ENCODE peak calls at places on chromosomes 2 and 18, in five cellular contexts. One of them, this sample, is unnamed.

GRCh38 chr2:64133828-64134227 is 10.4 kb downstream of the PELI1 start:
- DNase-seq in GM12878: no peak
- DNase-seq in HepG2: no peak
- DNase-seq in K562: no peak
- DNase-seq in SK-N-SH: no peak
- DNase-seq in this sample: no peak

GRCh38 chr18:65206551-65207260 is 544.1 kb upstream of the CDH7 start:
- DNase-seq in GM12878: no peak
- DNase-seq in SK-N-SH: no peak
- DNase-seq in HepG2: peak; percentile 4
- DNase-seq in K562: no peak
- DNase-seq in this sample: no peak

GRCh38 chr2:69817739-69818494 is 11.5 kb upstream of the GMCL1 start:
- DNase-seq in HepG2: no peak
- DNase-seq in SK-N-SH: peak; percentile 16
- DNase-seq in GM12878: no peak
- DNase-seq in K562: peak; percentile 79
- DNase-seq in this sample: no peak

GRCh38 chr2:52676056-52676455 is 1091.5 kb upstream of the CHAC2 start:
- DNase-seq in SK-N-SH: no peak
- DNase-seq in GM12878: no peak
- DNase-seq in HepG2: no peak
- DNase-seq in K562: no peak
- DNase-seq in this sample: no peak

GRCh38 chr2:55120634-55121359 is 70.5 kb upstream of the RTN4 start:
- DNase-seq in HepG2: no peak
- DNase-seq in GM12878: no peak
- DNase-seq in SK-N-SH: no peak
- DNase-seq in K562: peak; percentile 68
- DNase-seq in this sample: peak; percentile 46

GRCh38 chr2:201891676-201892075 is 85.3 kb downstream of the CDK15 start:
- DNase-seq in K562: no peak
- DNase-seq in HepG2: no peak
- DNase-seq in GM12878: no peak
- DNase-seq in SK-N-SH: no peak
- DNase-seq in this sample: no peak

GRCh38 chr18:464311-464659 is 36.2 kb downstream of the COLEC12 start:
- DNase-seq in HepG2: no peak
- DNase-seq in SK-N-SH: no peak
- DNase-seq in K562: no peak
- DNase-seq in GM12878: no peak
- DNase-seq in this sample: no peak

GRCh38 chr2:49175831-49176230 is 21.5 kb upstream of the FSHR start:
- DNase-seq in K562: no peak
- DNase-seq in GM12878: no peak
- DNase-seq in SK-N-SH: no peak
- DNase-seq in HepG2: no peak
- DNase-seq in this sample: no peak

GRCh38 chr2:237271698-237272097 is 142.3 kb downstream of the COL6A3 start:
- DNase-seq in GM12878: no peak
- DNase-seq in HepG2: no peak
- DNase-seq in K562: no peak
- DNase-seq in SK-N-SH: no peak
- DNase-seq in this sample: no peak

GRCh38 chr2:2846379-2847130 is 515.5 kb upstream of the MYT1L start:
- DNase-seq in K562: no peak
- DNase-seq in SK-N-SH: peak; percentile 81
- DNase-seq in GM12878: no peak
- DNase-seq in HepG2: no peak
- DNase-seq in this sample: no peak

GRCh38 chr2:73979686-73980085 is 5.0 kb upstream of the TET3 start:
- DNase-seq in K562: no peak
- DNase-seq in SK-N-SH: no peak
- DNase-seq in HepG2: peak; percentile 35
- DNase-seq in GM12878: no peak
- DNase-seq in this sample: no peak

GRCh38 chr2:230408244-230408842 is 7.7 kb upstream of the SP100 start:
- DNase-seq in K562: no peak
- DNase-seq in SK-N-SH: no peak
- DNase-seq in HepG2: no peak
- DNase-seq in GM12878: no peak
- DNase-seq in this sample: no peak

GRCh38 chr2:103166406-103167324 is 404.8 kb downstream of the TMEM182 start:
- DNase-seq in K562: no peak
- DNase-seq in SK-N-SH: no peak
- DNase-seq in HepG2: peak; percentile 33
- DNase-seq in GM12878: no peak
- DNase-seq in this sample: no peak

GRCh38 chr2:103165836-103166235 is 404.0 kb downstream of the TMEM182 start:
- DNase-seq in SK-N-SH: no peak
- DNase-seq in GM12878: no peak
- DNase-seq in HepG2: no peak
- DNase-seq in K562: no peak
- DNase-seq in this sample: no peak

GRCh38 chr2:103167599-103167998 is 405.8 kb downstream of the TMEM182 start:
- DNase-seq in SK-N-SH: no peak
- DNase-seq in HepG2: no peak
- DNase-seq in K562: no peak
- DNase-seq in GM12878: no peak
- DNase-seq in this sample: no peak

GRCh38 chr2:103159018-103159417 is 397.2 kb downstream of the TMEM182 start:
- DNase-seq in K562: no peak
- DNase-seq in SK-N-SH: no peak
- DNase-seq in HepG2: no peak
- DNase-seq in GM12878: no peak
- DNase-seq in this sample: no peak

DNA sequence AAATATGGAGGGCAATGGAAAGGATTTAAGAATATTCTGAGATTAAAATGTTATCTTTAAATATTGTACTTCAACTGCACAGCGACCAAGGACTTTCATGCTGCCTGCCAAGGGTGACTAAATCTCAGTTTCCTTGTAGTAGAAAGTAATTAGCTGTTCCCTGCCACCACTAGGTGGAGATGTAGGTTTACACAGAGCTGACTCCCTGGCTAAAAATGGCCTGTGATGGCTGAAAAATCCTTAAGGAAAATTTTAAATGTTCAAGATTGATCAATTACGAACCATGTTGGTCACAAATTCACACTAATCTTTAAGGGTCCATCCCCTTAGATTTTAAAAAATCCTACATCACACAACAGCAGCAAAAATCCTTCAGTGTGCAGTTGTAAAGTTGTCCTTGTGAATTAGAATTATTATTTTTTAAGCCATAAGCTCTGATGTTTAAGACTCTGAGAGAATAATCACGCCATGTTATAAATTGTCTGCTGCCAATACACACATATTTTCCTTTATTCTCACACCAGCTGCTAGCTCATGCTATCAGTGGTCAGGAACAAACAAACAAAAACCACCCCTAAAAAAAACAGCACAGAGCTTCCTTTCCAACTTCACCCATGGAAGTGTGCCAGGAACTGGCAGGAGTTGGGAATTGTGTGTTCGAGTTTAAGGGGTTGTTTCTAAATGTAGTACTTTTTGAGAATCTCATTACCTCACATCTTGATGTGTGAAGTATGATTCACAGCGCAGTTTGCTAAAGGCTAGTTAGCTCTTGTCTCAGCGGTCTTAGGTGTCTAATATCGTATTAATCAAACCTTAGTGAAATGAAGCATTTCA is 399.8 kb downstream of the TMEM182 start:
- DNase-seq in GM12878: no peak
- DNase-seq in SK-N-SH: peak; percentile 49
- DNase-seq in K562: peak; percentile 56
- DNase-seq in HepG2: peak; percentile 62
- DNase-seq in this sample: peak; percentile 58
- TF ChIP-seq FOXM1 in GM12878: no peak
- TF ChIP-seq FOXM1 in SK-N-SH: no peak
- TF ChIP-seq FOXM1 in K562: no peak
- TF ChIP-seq FOXM1 in HepG2: no peak
- TF ChIP-seq FOXM1 in this sample: no peak

DNA sequence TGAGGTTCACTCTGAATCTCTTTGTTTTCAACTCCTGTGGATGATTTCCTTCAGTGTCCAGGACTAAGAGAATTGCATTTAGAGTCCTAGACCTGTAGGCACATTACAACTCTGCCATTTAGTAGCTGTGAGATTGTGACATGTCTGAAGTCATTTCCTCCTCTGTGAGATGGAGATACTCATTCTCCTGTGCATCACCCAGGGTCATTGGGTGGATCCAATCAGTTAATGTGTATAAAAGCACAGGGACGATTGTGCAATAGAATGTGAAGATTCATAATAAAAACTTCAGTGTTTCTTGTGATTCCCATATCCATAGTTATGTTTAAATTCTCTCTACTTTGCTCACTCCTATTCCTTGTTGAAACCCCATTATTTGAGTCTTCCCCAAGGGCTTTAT is 113.6 kb downstream of the DIS3L2 start:
- DNase-seq in K562: no peak
- DNase-seq in GM12878: no peak
- DNase-seq in SK-N-SH: no peak
- DNase-seq in HepG2: peak; percentile 8
- DNase-seq in this sample: no peak
- TF ChIP-seq FOXM1 in K562: no peak
- TF ChIP-seq FOXM1 in GM12878: no peak
- TF ChIP-seq FOXM1 in SK-N-SH: no peak
- TF ChIP-seq FOXM1 in HepG2: no peak
- TF ChIP-seq FOXM1 in this sample: no peak

GRCh38 chr2:112085382-112085730 is 30.3 kb downstream of the TMEM87B start:
- DNase-seq in SK-N-SH: no peak
- DNase-seq in GM12878: no peak
- DNase-seq in K562: no peak
- DNase-seq in HepG2: no peak
- DNase-seq in this sample: no peak

GRCh38 chr2:112087346-112088020 is 32.4 kb downstream of the TMEM87B start:
- DNase-seq in HepG2: no peak
- DNase-seq in K562: no peak
- DNase-seq in GM12878: peak; percentile 51
- DNase-seq in SK-N-SH: no peak
- DNase-seq in this sample: no peak

GRCh38 chr2:112081262-112081661 is 26.2 kb downstream of the TMEM87B start:
- DNase-seq in GM12878: no peak
- DNase-seq in K562: no peak
- DNase-seq in HepG2: no peak
- DNase-seq in SK-N-SH: no peak
- DNase-seq in this sample: no peak

GRCh38 chr2:112085916-112086669 is 31.0 kb downstream of the TMEM87B start:
- DNase-seq in GM12878: no peak
- DNase-seq in HepG2: no peak
- DNase-seq in K562: no peak
- DNase-seq in SK-N-SH: no peak
- DNase-seq in this sample: no peak

GRCh38 chr2:112084689-112085381 is 29.8 kb downstream of the TMEM87B start:
- DNase-seq in HepG2: peak; percentile 76
- DNase-seq in K562: no peak
- DNase-seq in SK-N-SH: no peak
- DNase-seq in GM12878: no peak
- DNase-seq in this sample: no peak
- TF ChIP-seq FOXM1 in HepG2: no peak
- TF ChIP-seq FOXM1 in K562: no peak
- TF ChIP-seq FOXM1 in SK-N-SH: no peak
- TF ChIP-seq FOXM1 in GM12878: no peak
- TF ChIP-seq FOXM1 in this sample: no peak

GRCh38 chr18:77069931-77070330 is 62.7 kb downstream of the MBP start:
- DNase-seq in HepG2: no peak
- DNase-seq in K562: no peak
- DNase-seq in SK-N-SH: no peak
- DNase-seq in GM12878: no peak
- DNase-seq in this sample: no peak
- TF ChIP-seq FOXM1 in HepG2: no peak
- TF ChIP-seq FOXM1 in K562: no peak
- TF ChIP-seq FOXM1 in SK-N-SH: no peak
- TF ChIP-seq FOXM1 in GM12878: peak; percentile 71
- TF ChIP-seq FOXM1 in this sample: no peak

DNA sequence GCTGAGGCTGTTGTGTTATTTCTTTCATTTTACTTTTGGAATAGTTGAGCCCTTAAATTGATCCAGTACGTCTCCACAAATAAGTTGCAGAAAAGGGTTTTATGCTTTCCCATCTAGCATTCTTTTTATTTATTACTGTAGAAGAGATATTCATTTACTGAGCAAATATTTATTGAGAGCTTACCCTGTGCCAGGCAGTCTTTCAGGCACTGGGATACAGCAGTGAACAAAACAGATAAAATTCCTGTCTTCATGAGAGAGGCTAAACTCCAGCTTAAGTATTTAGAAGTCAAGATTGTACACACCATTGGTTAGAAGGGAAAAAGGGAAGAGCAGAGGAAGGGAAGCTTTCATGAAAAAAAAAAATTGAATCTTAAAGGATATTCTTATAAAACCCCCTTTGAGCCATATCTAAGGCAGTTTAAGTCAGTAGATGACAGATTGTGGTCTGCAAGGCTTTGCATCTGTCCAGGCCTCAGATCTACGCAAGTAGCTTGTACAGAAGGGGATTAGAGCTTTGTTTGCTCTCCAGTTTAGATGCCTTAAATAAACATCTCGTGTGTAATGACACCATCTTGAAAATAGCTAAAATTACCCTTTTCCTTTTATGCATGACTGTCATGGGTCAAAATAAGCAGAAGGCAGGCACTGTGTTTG is 58.3 kb downstream of the MYO1B start:
- DNase-seq in GM12878: no peak
- DNase-seq in HepG2: peak; percentile 18
- DNase-seq in K562: no peak
- DNase-seq in SK-N-SH: no peak
- DNase-seq in this sample: no peak
- TF ChIP-seq FOXM1 in GM12878: no peak
- TF ChIP-seq FOXM1 in HepG2: no peak
- TF ChIP-seq FOXM1 in K562: no peak
- TF ChIP-seq FOXM1 in SK-N-SH: no peak
- TF ChIP-seq FOXM1 in this sample: no peak

GRCh38 chr2:7634370-7634769 is 717.2 kb downstream of the RNF144A start:
- DNase-seq in GM12878: no peak
- DNase-seq in HepG2: no peak
- DNase-seq in SK-N-SH: no peak
- DNase-seq in K562: no peak
- DNase-seq in this sample: no peak
- TF ChIP-seq FOXM1 in GM12878: no peak
- TF ChIP-seq FOXM1 in HepG2: no peak
- TF ChIP-seq FOXM1 in SK-N-SH: no peak
- TF ChIP-seq FOXM1 in K562: no peak
- TF ChIP-seq FOXM1 in this sample: no peak